ENCODE peak calls at places on chromosomes 2 and 18, in five cellular contexts. One of them, this sample, is unnamed.

GRCh38 chr2:162676515-162676914 is 162.1 kb downstream of the KCNH7 start:
- DNase-seq in HepG2: no peak
- DNase-seq in K562: no peak
- DNase-seq in GM12878: no peak
- DNase-seq in H1: no peak
- DNase-seq in this sample: no peak

GRCh38 chr2:238714038-238714528 is 133.8 kb upstream of the TWIST2 start:
- DNase-seq in GM12878: no peak
- DNase-seq in H1: no peak
- DNase-seq in HepG2: no peak
- DNase-seq in K562: no peak
- DNase-seq in this sample: no peak

GRCh38 chr18:31553800-31554199 is 37.9 kb upstream of the TTR start:
- DNase-seq in GM12878: no peak
- DNase-seq in HepG2: no peak
- DNase-seq in K562: peak
- DNase-seq in H1: no peak
- DNase-seq in this sample: peak

GRCh38 chr2:45954233-45954850 is 302.9 kb downstream of the PRKCE start:
- DNase-seq in H1: no peak
- DNase-seq in GM12878: no peak
- DNase-seq in HepG2: no peak
- DNase-seq in K562: no peak
- DNase-seq in this sample: no peak

GRCh38 chr2:158179660-158180059 is 78.0 kb downstream of the UPP2 start:
- DNase-seq in H1: no peak
- DNase-seq in GM12878: no peak
- DNase-seq in HepG2: peak
- DNase-seq in K562: no peak
- DNase-seq in this sample: peak

GRCh38 chr2:173571021-173571821 is 216.5 kb downstream of the CDCA7 start:
- DNase-seq in HepG2: peak
- DNase-seq in K562: no peak
- DNase-seq in GM12878: no peak
- DNase-seq in H1: no peak
- DNase-seq in this sample: peak

GRCh38 chr2:10493636-10494281 is 45.6 kb upstream of the ODC1 start:
- DNase-seq in H1: peak
- DNase-seq in GM12878: peak
- DNase-seq in HepG2: peak
- DNase-seq in K562: no peak
- DNase-seq in this sample: no peak

GRCh38 chr2:240619506-240620148 is 5.7 kb upstream of the GPR35 start:
- DNase-seq in GM12878: no peak
- DNase-seq in H1: no peak
- DNase-seq in HepG2: no peak
- DNase-seq in K562: no peak
- DNase-seq in this sample: no peak

GRCh38 chr2:180040146-180040925 is 33.2 kb upstream of the CWC22 start:
- DNase-seq in K562: no peak
- DNase-seq in GM12878: no peak
- DNase-seq in HepG2: no peak
- DNase-seq in H1: no peak
- DNase-seq in this sample: no peak

GRCh38 chr2:20638014-20638413 is 12.9 kb downstream of the HS1BP3 start:
- DNase-seq in K562: no peak
- DNase-seq in GM12878: no peak
- DNase-seq in H1: no peak
- DNase-seq in HepG2: no peak
- DNase-seq in this sample: no peak

GRCh38 chr2:20638646-20639430 is 12.1 kb downstream of the HS1BP3 start:
- DNase-seq in HepG2: no peak
- DNase-seq in K562: no peak
- DNase-seq in GM12878: no peak
- DNase-seq in H1: no peak
- DNase-seq in this sample: no peak

GRCh38 chr2:20635698-20636584 is 15.0 kb downstream of the HS1BP3 start:
- DNase-seq in H1: peak
- DNase-seq in GM12878: no peak
- DNase-seq in HepG2: peak
- DNase-seq in K562: peak
- DNase-seq in this sample: peak

GRCh38 chr2:20635096-20635475 is 15.8 kb downstream of the HS1BP3 start:
- DNase-seq in H1: no peak
- DNase-seq in GM12878: no peak
- DNase-seq in K562: no peak
- DNase-seq in HepG2: no peak
- DNase-seq in this sample: no peak

GRCh38 chr2:20637147-20637546 is 13.8 kb downstream of the HS1BP3 start:
- DNase-seq in K562: no peak
- DNase-seq in GM12878: no peak
- DNase-seq in HepG2: no peak
- DNase-seq in H1: no peak
- DNase-seq in this sample: no peak
- TF ChIP-seq POLR2AphosphoS5 in K562: no peak
- TF ChIP-seq POLR2AphosphoS5 in GM12878: no peak
- TF ChIP-seq POLR2AphosphoS5 in HepG2: no peak
- TF ChIP-seq POLR2AphosphoS5 in H1: no peak
- TF ChIP-seq POLR2AphosphoS5 in this sample: no peak

DNA sequence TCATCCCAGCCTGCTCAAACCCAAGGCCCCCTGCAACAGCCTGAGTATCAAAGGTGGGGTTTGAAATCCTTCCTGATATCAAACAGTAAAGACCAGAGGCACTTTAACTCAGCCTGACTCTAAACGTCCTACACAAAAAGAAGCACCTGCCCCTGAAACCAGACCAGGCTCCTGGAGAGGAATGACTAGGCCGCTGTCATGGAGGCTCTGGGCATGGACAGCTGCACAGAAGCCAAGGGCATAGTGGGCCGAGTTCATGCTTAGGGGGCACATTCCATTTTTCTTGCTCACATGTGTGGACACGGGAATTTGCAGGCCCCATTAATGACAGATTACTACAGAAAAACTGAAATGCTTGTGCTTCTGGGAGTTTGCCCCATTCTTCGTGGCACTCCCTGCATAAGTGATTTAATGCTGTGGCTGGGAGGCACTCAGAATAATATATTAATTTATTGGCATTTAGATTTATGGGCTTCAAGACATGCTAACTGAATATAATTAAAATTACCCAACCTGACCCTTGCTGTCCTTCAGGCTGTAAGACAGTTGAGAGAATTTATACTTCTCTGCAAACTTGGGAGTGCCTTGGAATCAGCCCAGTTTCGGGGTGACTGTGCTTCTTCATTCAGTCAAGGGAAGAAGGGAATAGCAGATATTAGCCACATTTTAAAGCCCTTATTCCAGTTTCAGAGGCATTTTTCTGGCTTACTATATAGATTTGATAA is 105.5 kb downstream of the GYPC start:
- DNase-seq in HepG2: no peak
- DNase-seq in K562: no peak
- DNase-seq in GM12878: no peak
- DNase-seq in H1: no peak
- DNase-seq in this sample: no peak
- TF ChIP-seq CREB1 in HepG2: no peak
- TF ChIP-seq CREB1 in K562: no peak
- TF ChIP-seq CREB1 in GM12878: no peak
- TF ChIP-seq CREB1 in H1: no peak
- TF ChIP-seq CREB1 in this sample: no peak

DNA sequence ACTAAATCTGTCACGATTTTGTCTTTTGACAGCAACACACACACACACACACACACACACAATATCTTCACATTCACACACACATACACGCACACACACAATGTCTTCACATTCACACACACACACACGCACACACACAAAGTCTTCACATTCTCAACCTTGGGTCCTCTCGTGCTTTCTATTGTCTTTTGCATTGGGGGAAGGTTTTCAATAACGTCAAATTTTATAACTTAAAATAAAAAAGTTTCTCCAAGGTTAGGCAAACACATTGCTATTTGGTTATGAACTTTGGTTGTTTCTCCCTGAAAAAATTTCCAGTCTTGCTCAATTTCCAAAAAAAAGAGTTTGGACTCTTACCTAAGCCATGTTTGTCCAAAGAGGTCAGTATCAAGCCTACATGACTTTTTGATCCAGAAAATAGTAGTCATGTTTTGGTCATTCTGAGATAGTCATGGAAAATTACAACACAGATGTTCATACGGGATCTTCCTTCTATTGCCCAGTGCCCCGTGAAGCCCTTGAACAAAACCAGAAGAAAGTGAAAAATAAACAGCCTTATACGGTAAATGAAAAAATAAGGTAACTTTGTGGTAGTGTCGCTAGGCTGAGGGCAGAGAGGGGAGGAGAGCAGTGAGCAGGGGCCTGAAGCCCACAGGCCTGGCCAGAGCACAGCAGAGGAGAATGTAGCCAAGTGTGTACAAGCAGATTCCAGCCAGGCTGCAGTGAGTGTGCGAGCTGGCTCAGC is 542.8 kb upstream of the ID2 start:
- DNase-seq in GM12878: no peak
- DNase-seq in K562: no peak
- DNase-seq in H1: no peak
- DNase-seq in HepG2: peak
- DNase-seq in this sample: no peak
- TF ChIP-seq POLR2AphosphoS5 in GM12878: no peak
- TF ChIP-seq POLR2AphosphoS5 in K562: no peak
- TF ChIP-seq POLR2AphosphoS5 in H1: no peak
- TF ChIP-seq POLR2AphosphoS5 in HepG2: peak
- TF ChIP-seq POLR2AphosphoS5 in this sample: no peak

GRCh38 chr18:55779461-55779710 is 191.4 kb upstream of the TCF4 start:
- DNase-seq in GM12878: no peak
- DNase-seq in K562: no peak
- DNase-seq in HepG2: no peak
- DNase-seq in H1: no peak
- DNase-seq in this sample: no peak
- TF ChIP-seq CREB1 in GM12878: no peak
- TF ChIP-seq CREB1 in K562: no peak
- TF ChIP-seq CREB1 in HepG2: no peak
- TF ChIP-seq CREB1 in H1: no peak
- TF ChIP-seq CREB1 in this sample: no peak